ENCODE peak calls at places on chromosomes 2 and 18, in five cellular contexts. Q is mammary epithelial cell, V is neural progenitor cell, L is thoracic aorta, J is thyroid gland. B is an unnamed sample. For H3K27me3, the result is how much of the 10 kb centered on the place peaks cover.

GRCh38 chr2:57429821-57430220 is 616.8 kb upstream of the VRK2 start:
- DNase-seq in J (no peak), V (no peak), Q (no peak), L (no peak), B (no peak)

GRCh38 chr18:42275949-42276730 is 321.1 kb downstream of the PIK3C3 start:
- DNase-seq in L (no peak), J (no peak), Q (no peak), V (no peak), B (no peak)

GRCh38 chr18:43192408-43192807 is 76.9 kb upstream of the RIT2 start:
- DNase-seq in V (no peak), J (no peak), Q (peak), L (no peak), B (no peak)

GRCh38 chr2:197286805-197287595 is 23.6 kb downstream of the ANKRD44 start:
- DNase-seq in L (no peak), Q (peak), V (no peak), J (peak), B (peak)

GRCh38 chr2:47028171-47028570 is 112.6 kb upstream of the MCFD2 start:
- DNase-seq in L (no peak), J (no peak), Q (no peak), V (no peak), B (no peak)

GRCh38 chr2:146576301-146576700 is 1268.5 kb upstream of the ACVR2A start:
- DNase-seq in J (no peak), Q (peak), L (no peak), V (no peak), B (no peak)

GRCh38 chr2:227655454-227655853 is 11.2 kb upstream of the SCYGR5 start:
- DNase-seq in J (no peak), L (no peak), Q (peak), V (no peak), B (peak)

GRCh38 chr2:39523308-39524044 is 86.4 kb upstream of the MAP4K3 start:
- DNase-seq in J (no peak), Q (peak), L (no peak), V (no peak), B (peak)

GRCh38 chr2:138081225-138082073 is 117.2 kb downstream of the HNMT start:
- DNase-seq in Q (no peak), J (no peak), V (no peak), L (no peak), B (no peak)

GRCh38 chr2:209331291-209331844 is 92.5 kb upstream of the MAP2 start:
- DNase-seq in V (peak), L (no peak), J (no peak), Q (peak), B (no peak)
- TF ChIP-seq CTCF in V (peak), L (no peak), J (peak), Q (peak), B (peak)

GRCh38 chr18:52340466-52341378 is 725 bp downstream of the DCC start:
- DNase-seq in Q (peak), V (peak), J (no peak), L (no peak), B (no peak)
- H3K4me3 ChIP-seq in Q (no peak), V (peak), J (no peak), L (peak), B (no peak)

GRCh38 chr2:100106460-100106859 is 35.9 kb downstream of the AFF3 start:
- DNase-seq in J (no peak), L (no peak), V (peak), Q (no peak), B (no peak)
- H3K27me3 ChIP-seq in J (under half), L (under half), V (half or more), Q (under half), B (under half)

GRCh38 chr2:163132850-163133249 is 294.3 kb upstream of the KCNH7 start:
- DNase-seq in V (no peak), J (no peak), L (no peak), Q (no peak), B (no peak)
- TF ChIP-seq CTCF in V (peak), J (peak), L (no peak), Q (peak), B (peak)

B was measured in BJ.